ENCODE peak calls at places on chromosomes 7 and 10, in ten cellular contexts. T, X, J, E, H, L, W, U, S and K are unnamed samples.

GRCh38 chr7:78760620-78761355 is 692.7 kb downstream of the MAGI2 start:
- DNase-seq in E (no peak), T (no peak), L (no peak), S (no peak), U (no peak), X (no peak), W (no peak), J (no peak), H (no peak), K (no peak)

GRCh38 chr10:88473989-88474883 is 108.9 kb downstream of the RNLS start:
- DNase-seq in T (peak; percentile 48), S (no peak), H (no peak), U (no peak), W (no peak), J (no peak), E (no peak), L (no peak), X (peak; percentile 97), K (no peak)

GRCh38 chr7:1944619-1945210 is 274.6 kb downstream of the ELFN1 start:
- DNase-seq in H (no peak), S (no peak), L (no peak), W (peak; percentile 13), X (no peak), E (no peak), T (no peak), J (no peak), U (no peak), K (no peak)

GRCh38 chr10:18960466-18961079 is 88.0 kb upstream of the MALRD1 start:
- DNase-seq in J (no peak), W (no peak), L (no peak), S (no peak), T (no peak), U (no peak), X (no peak), H (no peak), E (no peak), K (no peak)

GRCh38 chr10:127894146-127894545 is 1.4 kb upstream of the CLRN3 start:
- DNase-seq in U (no peak), S (no peak), J (no peak), L (no peak), T (no peak), X (no peak), W (no peak), H (no peak), E (no peak), K (no peak)

GRCh38 chr10:26251925-26252324 is 35.4 kb downstream of the GAD2 start:
- DNase-seq in T (no peak), S (no peak), X (peak; percentile 21), E (no peak), L (no peak), J (no peak), U (no peak), H (no peak), W (no peak), K (no peak)

GRCh38 chr7:73823257-73823656 is 7.5 kb upstream of the CLDN4 start:
- DNase-seq in W (no peak), H (no peak), E (no peak), L (peak; percentile 59), X (no peak), S (no peak), U (no peak), J (no peak), T (no peak), K (no peak)

GRCh38 chr10:122113161-122113944 is 124.4 kb downstream of the TACC2 start:
- DNase-seq in T (peak; percentile 80), J (peak; percentile 15), L (peak; percentile 87), H (peak; percentile 71), U (peak; percentile 86), E (no peak), S (peak; percentile 84), X (peak; percentile 58), W (peak; percentile 73), K (peak; percentile 18)

DNA sequence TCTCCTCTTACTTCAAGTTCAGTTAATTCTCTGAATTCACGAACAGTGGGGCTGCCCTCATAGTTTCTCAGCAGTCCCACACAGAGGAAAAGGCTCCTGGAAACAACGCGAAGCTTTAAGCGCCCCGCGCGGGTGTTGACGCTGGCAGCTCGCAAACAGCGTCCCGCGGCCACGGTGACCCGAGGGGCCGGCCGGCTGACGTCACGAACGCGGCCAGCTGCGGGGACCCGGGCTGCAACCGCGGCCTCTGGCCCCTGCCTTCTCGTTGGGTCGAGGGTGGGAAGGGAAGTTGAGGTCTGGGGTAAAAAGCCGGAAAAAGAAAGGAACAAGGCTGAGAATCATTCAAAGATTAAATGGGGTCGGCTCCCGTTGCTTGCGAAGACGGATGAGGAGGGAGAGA is 7.2 kb upstream of the FEZF1 start:
- DNase-seq in T (no peak), E (no peak), U (no peak), H (peak; percentile 52), J (no peak), L (no peak), S (peak; percentile 31), X (no peak), W (no peak), K (peak; percentile 36)
- H3K27me3 ChIP-seq in T (no peaks in the 10 kb centered on the region), E (peaks cover 8% of the 10 kb centered on the region), U (peaks cover 100% of the 10 kb centered on the region), H (peaks cover 26% of the 10 kb centered on the region), J (peaks cover 3% of the 10 kb centered on the region), L (peaks cover 47% of the 10 kb centered on the region), S (peaks cover 35% of the 10 kb centered on the region), X (peaks cover 73% of the 10 kb centered on the region), W (peaks cover 100% of the 10 kb centered on the region), K (peaks cover 14% of the 10 kb centered on the region)

GRCh38 chr10:96703358-96703757 is 17.0 kb downstream of the PIK3AP1 start:
- DNase-seq in U (no peak), E (no peak), J (no peak), S (no peak), W (no peak), H (no peak), X (no peak), T (no peak), L (no peak), K (no peak)

GRCh38 chr10:96697438-96697837 is 22.9 kb downstream of the PIK3AP1 start:
- DNase-seq in E (no peak), W (no peak), H (no peak), X (no peak), T (no peak), L (no peak), U (no peak), J (no peak), S (no peak), K (no peak)

GRCh38 chr10:96701265-96701664 is 19.0 kb downstream of the PIK3AP1 start:
- DNase-seq in E (no peak), L (no peak), J (no peak), T (no peak), X (no peak), U (no peak), H (no peak), W (no peak), S (no peak), K (no peak)

GRCh38 chr10:96699613-96700012 is 20.7 kb downstream of the PIK3AP1 start:
- DNase-seq in W (no peak), E (no peak), J (no peak), U (no peak), L (no peak), T (no peak), X (no peak), H (no peak), S (no peak), K (no peak)

DNA sequence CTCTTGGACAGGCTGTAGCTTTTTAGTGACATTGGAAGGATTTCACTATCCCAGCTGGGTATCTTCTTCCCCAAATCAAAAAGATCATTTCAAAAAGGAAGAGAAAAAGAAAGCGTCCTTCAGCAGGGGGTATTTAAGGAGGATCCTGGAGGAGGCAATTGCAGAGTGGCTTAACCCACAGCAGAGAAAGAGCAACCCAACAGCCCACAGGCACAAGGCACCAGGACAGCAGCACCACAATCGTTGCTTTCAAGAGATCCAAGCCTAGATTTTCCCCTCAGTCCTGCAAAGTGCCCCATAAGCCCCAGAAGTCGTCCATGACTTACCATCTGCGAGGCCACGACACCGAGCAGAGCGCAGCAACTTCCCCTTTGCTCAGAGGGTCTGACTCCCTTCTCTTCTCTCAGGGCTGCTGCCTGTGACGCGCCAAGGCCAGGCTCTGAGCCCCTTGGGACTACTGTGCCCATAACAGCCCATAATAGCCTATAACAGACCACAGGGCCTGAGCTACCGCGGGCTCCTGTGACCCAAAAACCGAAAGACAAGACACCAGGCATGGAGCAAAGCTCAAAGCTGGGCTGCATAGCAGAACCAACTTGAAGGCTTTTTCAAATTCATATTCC is 19.7 kb downstream of the PIK3AP1 start:
- DNase-seq in H (no peak), E (no peak), L (no peak), S (no peak), U (no peak), W (peak; percentile 21), J (no peak), T (peak; percentile 92), X (no peak), K (no peak)
- H3K27me3 ChIP-seq in H (no peaks in the 10 kb centered on the region), E (no peaks in the 10 kb centered on the region), L (no peaks in the 10 kb centered on the region), S (no peaks in the 10 kb centered on the region), U (peaks cover 3% of the 10 kb centered on the region), W (peaks cover under 1% of the 10 kb centered on the region), J (no peaks in the 10 kb centered on the region), T (no peaks in the 10 kb centered on the region), X (peaks cover 2% of the 10 kb centered on the region), K (no peaks in the 10 kb centered on the region)

GRCh38 chr10:712089-712488 is 22.6 kb upstream of the DIP2C start:
- DNase-seq in W (no peak), X (peak; percentile 8), E (no peak), U (no peak), J (no peak), T (peak; percentile 67), L (no peak), S (no peak), H (no peak), K (no peak)

GRCh38 chr10:707861-708260 is 18.4 kb upstream of the DIP2C start:
- DNase-seq in W (no peak), U (no peak), S (no peak), T (no peak), J (no peak), X (no peak), H (no peak), L (no peak), E (no peak), K (no peak)

GRCh38 chr10:703118-703517 is 13.7 kb upstream of the DIP2C start:
- DNase-seq in E (no peak), H (no peak), U (no peak), S (no peak), X (no peak), L (no peak), J (no peak), T (no peak), W (no peak), K (no peak)

GRCh38 chr10:712575-712974 is 23.1 kb upstream of the DIP2C start:
- DNase-seq in T (no peak), X (no peak), E (no peak), H (no peak), S (no peak), J (no peak), L (no peak), W (no peak), U (no peak), K (no peak)

GRCh38 chr10:707456-707855 is 18.0 kb upstream of the DIP2C start:
- DNase-seq in W (no peak), E (no peak), J (no peak), T (no peak), U (no peak), S (no peak), X (no peak), H (no peak), L (no peak), K (no peak)
- H3K27me3 ChIP-seq in W (peaks cover 25% of the 10 kb centered on the region), E (no peaks in the 10 kb centered on the region), J (peaks cover 1% of the 10 kb centered on the region), T (no peaks in the 10 kb centered on the region), U (peaks cover 21% of the 10 kb centered on the region), S (no peaks in the 10 kb centered on the region), X (no peaks in the 10 kb centered on the region), H (no peaks in the 10 kb centered on the region), L (no peaks in the 10 kb centered on the region), K (peaks cover 43% of the 10 kb centered on the region)

GRCh38 chr7:155444746-155445145 is 13.2 kb upstream of the EN2 start:
- DNase-seq in E (no peak), H (no peak), T (no peak), L (no peak), U (no peak), J (no peak), X (no peak), S (no peak), W (no peak), K (no peak)

GRCh38 chr7:155449008-155449879 is 8.7 kb upstream of the EN2 start:
- DNase-seq in X (no peak), T (no peak), U (no peak), L (no peak), W (no peak), S (peak; percentile 61), H (peak; percentile 70), J (peak; percentile 37), E (no peak), K (no peak)

GRCh38 chr7:155448632-155449007 is 9.3 kb upstream of the EN2 start:
- DNase-seq in T (no peak), S (peak; percentile 51), H (no peak), E (no peak), X (no peak), U (no peak), J (peak; percentile 29), L (no peak), W (no peak), K (no peak)

GRCh38 chr7:155449880-155450557 is 7.9 kb upstream of the EN2 start:
- DNase-seq in E (no peak), H (no peak), L (no peak), W (no peak), T (no peak), J (no peak), U (no peak), S (no peak), X (no peak), K (no peak)

DNA sequence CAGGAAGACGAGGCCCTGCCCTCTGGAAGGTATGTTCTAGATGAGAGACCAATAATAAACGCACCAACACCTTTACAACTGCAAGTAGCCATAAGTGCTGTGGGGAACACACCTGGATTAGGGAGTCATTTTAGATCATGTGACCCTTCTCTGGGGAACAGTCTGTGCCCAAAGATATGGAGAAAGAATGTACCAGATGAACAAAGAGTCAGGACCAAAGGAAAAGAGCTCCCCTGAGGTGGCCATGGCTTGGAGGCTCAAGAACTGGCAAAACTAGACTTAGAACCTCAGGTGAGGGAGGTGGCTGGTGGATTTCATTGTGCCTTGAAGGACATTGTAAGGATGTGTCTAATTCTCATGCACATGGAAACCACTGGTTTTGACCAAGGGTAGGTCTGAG is 10.3 kb upstream of the EN2 start:
- DNase-seq in L (no peak), S (no peak), H (no peak), J (no peak), U (no peak), E (no peak), X (no peak), W (no peak), T (no peak), K (no peak)
- H3K27me3 ChIP-seq in L (peaks cover 18% of the 10 kb centered on the region), S (peaks cover 51% of the 10 kb centered on the region), H (peaks cover 64% of the 10 kb centered on the region), J (peaks cover 65% of the 10 kb centered on the region), U (peaks cover 87% of the 10 kb centered on the region), E (peaks cover 12% of the 10 kb centered on the region), X (peaks cover 44% of the 10 kb centered on the region), W (peaks cover 96% of the 10 kb centered on the region), T (no peaks in the 10 kb centered on the region), K (peaks cover 89% of the 10 kb centered on the region)